ENCODE peak calls at places on chromosomes 2 and 18, in six cellular contexts. One of them, this sample, is unnamed.

GRCh38 chr2:190819835-190820234 is 60.8 kb upstream of the GLS start:
- DNase-seq in fibroblast of pulmonary artery: peak; percentile 88
- DNase-seq in body of pancreas: no peak
- DNase-seq in MV-4-11: no peak
- DNase-seq in fibroblast of the aortic adventitia: peak; percentile 99
- DNase-seq in activated CD8-positive, alpha-beta memory T cell treated with anti-CD3 and anti-CD28 coated beads, Interleukin-2, amount 50 U/mL, for 4 hours: no peak
- DNase-seq in this sample: no peak

GRCh38 chr18:907171-907879 is 2.7 kb downstream of the ADCYAP1 start:
- DNase-seq in fibroblast of pulmonary artery: no peak
- DNase-seq in body of pancreas: no peak
- DNase-seq in MV-4-11: no peak
- DNase-seq in fibroblast of the aortic adventitia: no peak
- DNase-seq in activated CD8-positive, alpha-beta memory T cell treated with anti-CD3 and anti-CD28 coated beads, Interleukin-2, amount 50 U/mL, for 4 hours: no peak
- DNase-seq in this sample: no peak

GRCh38 chr2:7094113-7094760 is 177.0 kb downstream of the RNF144A start:
- DNase-seq in fibroblast of pulmonary artery: no peak
- DNase-seq in body of pancreas: no peak
- DNase-seq in MV-4-11: no peak
- DNase-seq in fibroblast of the aortic adventitia: no peak
- DNase-seq in activated CD8-positive, alpha-beta memory T cell treated with anti-CD3 and anti-CD28 coated beads, Interleukin-2, amount 50 U/mL, for 4 hours: no peak
- DNase-seq in this sample: no peak

GRCh38 chr18:23812566-23813440 is 123.5 kb downstream of the LAMA3 start:
- DNase-seq in fibroblast of pulmonary artery: peak; percentile 48
- DNase-seq in body of pancreas: no peak
- DNase-seq in MV-4-11: peak; percentile 34
- DNase-seq in fibroblast of the aortic adventitia: peak; percentile 59
- DNase-seq in activated CD8-positive, alpha-beta memory T cell treated with anti-CD3 and anti-CD28 coated beads, Interleukin-2, amount 50 U/mL, for 4 hours: no peak
- DNase-seq in this sample: peak; percentile 72

GRCh38 chr2:141911485-141912066 is 219.2 kb downstream of the LRP1B start:
- DNase-seq in fibroblast of pulmonary artery: peak; percentile 51
- DNase-seq in body of pancreas: peak; percentile 13
- DNase-seq in MV-4-11: peak; percentile 35
- DNase-seq in fibroblast of the aortic adventitia: peak; percentile 1
- DNase-seq in activated CD8-positive, alpha-beta memory T cell treated with anti-CD3 and anti-CD28 coated beads, Interleukin-2, amount 50 U/mL, for 4 hours: no peak
- DNase-seq in this sample: peak; percentile 61

GRCh38 chr2:233593201-233593600 is 24.2 kb upstream of the UGT1A8 start:
- DNase-seq in fibroblast of pulmonary artery: no peak
- DNase-seq in body of pancreas: no peak
- DNase-seq in MV-4-11: no peak
- DNase-seq in fibroblast of the aortic adventitia: no peak
- DNase-seq in activated CD8-positive, alpha-beta memory T cell treated with anti-CD3 and anti-CD28 coated beads, Interleukin-2, amount 50 U/mL, for 4 hours: no peak
- DNase-seq in this sample: no peak

GRCh38 chr2:70043252-70043875 is 43.9 kb upstream of the PCBP1 start:
- DNase-seq in fibroblast of pulmonary artery: no peak
- DNase-seq in body of pancreas: no peak
- DNase-seq in MV-4-11: peak; percentile 92
- DNase-seq in fibroblast of the aortic adventitia: no peak
- DNase-seq in activated CD8-positive, alpha-beta memory T cell treated with anti-CD3 and anti-CD28 coated beads, Interleukin-2, amount 50 U/mL, for 4 hours: no peak
- DNase-seq in this sample: peak; percentile 53

GRCh38 chr2:42999391-42999811 is 207.0 kb upstream of the HAAO start:
- DNase-seq in fibroblast of pulmonary artery: no peak
- DNase-seq in body of pancreas: no peak
- DNase-seq in MV-4-11: no peak
- DNase-seq in fibroblast of the aortic adventitia: no peak
- DNase-seq in activated CD8-positive, alpha-beta memory T cell treated with anti-CD3 and anti-CD28 coated beads, Interleukin-2, amount 50 U/mL, for 4 hours: no peak
- DNase-seq in this sample: no peak

GRCh38 chr18:58005036-58005435 is 39.0 kb upstream of the NEDD4L start:
- DNase-seq in fibroblast of pulmonary artery: peak; percentile 21
- DNase-seq in body of pancreas: no peak
- DNase-seq in MV-4-11: no peak
- DNase-seq in fibroblast of the aortic adventitia: peak; percentile 29
- DNase-seq in activated CD8-positive, alpha-beta memory T cell treated with anti-CD3 and anti-CD28 coated beads, Interleukin-2, amount 50 U/mL, for 4 hours: no peak
- DNase-seq in this sample: no peak

GRCh38 chr2:67514515-67514914 is 117.4 kb downstream of the ETAA1 start:
- DNase-seq in fibroblast of pulmonary artery: peak; percentile 52
- DNase-seq in body of pancreas: no peak
- DNase-seq in MV-4-11: no peak
- DNase-seq in fibroblast of the aortic adventitia: peak; percentile 71
- DNase-seq in activated CD8-positive, alpha-beta memory T cell treated with anti-CD3 and anti-CD28 coated beads, Interleukin-2, amount 50 U/mL, for 4 hours: no peak
- DNase-seq in this sample: no peak

GRCh38 chr18:35973650-35974049 is 1.2 kb downstream of the RMP24 start:
- DNase-seq in fibroblast of pulmonary artery: no peak
- DNase-seq in body of pancreas: no peak
- DNase-seq in MV-4-11: no peak
- DNase-seq in fibroblast of the aortic adventitia: no peak
- DNase-seq in activated CD8-positive, alpha-beta memory T cell treated with anti-CD3 and anti-CD28 coated beads, Interleukin-2, amount 50 U/mL, for 4 hours: no peak
- DNase-seq in this sample: no peak

GRCh38 chr2:200219400-200220113 is 86.9 kb upstream of the SPATS2L start:
- DNase-seq in fibroblast of pulmonary artery: no peak
- DNase-seq in body of pancreas: peak; percentile 42
- DNase-seq in MV-4-11: no peak
- DNase-seq in fibroblast of the aortic adventitia: no peak
- DNase-seq in activated CD8-positive, alpha-beta memory T cell treated with anti-CD3 and anti-CD28 coated beads, Interleukin-2, amount 50 U/mL, for 4 hours: no peak
- DNase-seq in this sample: no peak

GRCh38 chr2:148875387-148876051 is 492 bp downstream of the KIF5C start:
- DNase-seq in fibroblast of pulmonary artery: no peak
- DNase-seq in body of pancreas: no peak
- DNase-seq in MV-4-11: no peak
- DNase-seq in fibroblast of the aortic adventitia: no peak
- DNase-seq in activated CD8-positive, alpha-beta memory T cell treated with anti-CD3 and anti-CD28 coated beads, Interleukin-2, amount 50 U/mL, for 4 hours: peak; percentile 18
- DNase-seq in this sample: no peak

GRCh38 chr18:24127735-24128134 is 11.1 kb upstream of the CABYR start:
- DNase-seq in fibroblast of pulmonary artery: no peak
- DNase-seq in body of pancreas: no peak
- DNase-seq in MV-4-11: no peak
- DNase-seq in fibroblast of the aortic adventitia: no peak
- DNase-seq in activated CD8-positive, alpha-beta memory T cell treated with anti-CD3 and anti-CD28 coated beads, Interleukin-2, amount 50 U/mL, for 4 hours: no peak
- DNase-seq in this sample: no peak

GRCh38 chr2:22276696-22277095 is 1108.3 kb upstream of the KLHL29 start:
- DNase-seq in fibroblast of pulmonary artery: no peak
- DNase-seq in body of pancreas: no peak
- DNase-seq in MV-4-11: peak; percentile 91
- DNase-seq in fibroblast of the aortic adventitia: no peak
- DNase-seq in activated CD8-positive, alpha-beta memory T cell treated with anti-CD3 and anti-CD28 coated beads, Interleukin-2, amount 50 U/mL, for 4 hours: no peak
- DNase-seq in this sample: no peak

GRCh38 chr2:40087434-40087833 is 308.4 kb upstream of the THUMPD2 start:
- DNase-seq in fibroblast of pulmonary artery: no peak
- DNase-seq in body of pancreas: no peak
- DNase-seq in MV-4-11: no peak
- DNase-seq in fibroblast of the aortic adventitia: peak; percentile 52
- DNase-seq in activated CD8-positive, alpha-beta memory T cell treated with anti-CD3 and anti-CD28 coated beads, Interleukin-2, amount 50 U/mL, for 4 hours: no peak
- DNase-seq in this sample: no peak

GRCh38 chr18:62885804-62886203 is 170.5 kb downstream of the PHLPP1 start:
- DNase-seq in fibroblast of pulmonary artery: no peak
- DNase-seq in body of pancreas: no peak
- DNase-seq in MV-4-11: no peak
- DNase-seq in fibroblast of the aortic adventitia: no peak
- DNase-seq in activated CD8-positive, alpha-beta memory T cell treated with anti-CD3 and anti-CD28 coated beads, Interleukin-2, amount 50 U/mL, for 4 hours: no peak
- DNase-seq in this sample: no peak

GRCh38 chr2:240789501-240790369 is 30.3 kb downstream of the KIF1A start:
- DNase-seq in fibroblast of pulmonary artery: no peak
- DNase-seq in body of pancreas: no peak
- DNase-seq in MV-4-11: no peak
- DNase-seq in fibroblast of the aortic adventitia: no peak
- DNase-seq in activated CD8-positive, alpha-beta memory T cell treated with anti-CD3 and anti-CD28 coated beads, Interleukin-2, amount 50 U/mL, for 4 hours: peak; percentile 11
- DNase-seq in this sample: no peak

GRCh38 chr2:5932556-5933469 is 240.6 kb downstream of the SOX11 start:
- DNase-seq in fibroblast of pulmonary artery: no peak
- DNase-seq in body of pancreas: peak; percentile 63
- DNase-seq in MV-4-11: no peak
- DNase-seq in fibroblast of the aortic adventitia: no peak
- DNase-seq in activated CD8-positive, alpha-beta memory T cell treated with anti-CD3 and anti-CD28 coated beads, Interleukin-2, amount 50 U/mL, for 4 hours: no peak
- DNase-seq in this sample: no peak